ENCODE peak calls at places on chromosomes 3 and 15, in four cellular contexts. One of them, this sample, is unnamed.

GRCh38 chr3:187085933-187086332 is 53.4 kb downstream of the RPL39L start:
- DNase-seq in dermis microvascular lymphatic vessel endothelial cell: no peak
- DNase-seq in GM12892: no peak
- DNase-seq in AG20443: no peak
- DNase-seq in this sample: no peak

GRCh38 chr15:39581501-39582285 is 814 bp downstream of the THBS1 start:
- DNase-seq in AG20443: no peak
- DNase-seq in GM12892: peak; percentile 11
- DNase-seq in dermis microvascular lymphatic vessel endothelial cell: peak; percentile 61
- DNase-seq in this sample: peak; percentile 78

GRCh38 chr15:64092075-64092820 is 1.4 kb downstream of the CIAO2A start:
- DNase-seq in GM12892: no peak
- DNase-seq in AG20443: no peak
- DNase-seq in dermis microvascular lymphatic vessel endothelial cell: no peak
- DNase-seq in this sample: peak; percentile 50

GRCh38 chr3:46719044-46719565 is 1.4 kb upstream of the PRSS50 start:
- DNase-seq in dermis microvascular lymphatic vessel endothelial cell: no peak
- DNase-seq in AG20443: no peak
- DNase-seq in GM12892: no peak
- DNase-seq in this sample: no peak

GRCh38 chr15:50058231-50058630 is 60.8 kb downstream of the ATP8B4 start:
- DNase-seq in dermis microvascular lymphatic vessel endothelial cell: peak; percentile 64
- DNase-seq in AG20443: no peak
- DNase-seq in GM12892: no peak
- DNase-seq in this sample: no peak

GRCh38 chr3:99614768-99615167 is 23.6 kb upstream of the COL8A1 start:
- DNase-seq in dermis microvascular lymphatic vessel endothelial cell: no peak
- DNase-seq in GM12892: no peak
- DNase-seq in AG20443: no peak
- DNase-seq in this sample: no peak

GRCh38 chr3:184788751-184789150 is 23.2 kb upstream of the VPS8 start:
- DNase-seq in GM12892: no peak
- DNase-seq in AG20443: peak; percentile 57
- DNase-seq in dermis microvascular lymphatic vessel endothelial cell: no peak
- DNase-seq in this sample: no peak

GRCh38 chr15:96334017-96334704 is 3.7 kb downstream of the NR2F2 start:
- DNase-seq in AG20443: no peak
- DNase-seq in dermis microvascular lymphatic vessel endothelial cell: peak; percentile 41
- DNase-seq in GM12892: no peak
- DNase-seq in this sample: no peak

GRCh38 chr3:184636774-184637316 is 75.0 kb downstream of the MAGEF1 start:
- DNase-seq in AG20443: peak; percentile 68
- DNase-seq in dermis microvascular lymphatic vessel endothelial cell: no peak
- DNase-seq in GM12892: no peak
- DNase-seq in this sample: no peak

This sample was measured in HepG2.